ENCODE peak calls at places on chromosome 19, in ten cellular contexts. W, M, O, S, X, T, P, B, Y and N are unnamed samples.

GRCh38 chr19:40908981-40909380 is 26.9 kb upstream of the CYP2A7 start:
- DNase-seq in P (peak; percentile 14), W (peak; percentile 66), T (no peak), X (no peak), M (no peak), O (no peak), B (no peak), S (no peak), Y (peak; percentile 78), N (no peak)

GRCh38 chr19:47225746-47226425 is 5.1 kb downstream of the BBC3 start:
- DNase-seq in X (peak; percentile 87), O (peak; percentile 86), B (peak; percentile 74), P (peak; percentile 78), Y (peak; percentile 93), S (no peak), M (peak; percentile 98), T (peak; percentile 91), W (peak; percentile 80), N (peak; percentile 58)

GRCh38 chr19:33828266-33829075 is 31.8 kb downstream of the KCTD15 start:
- DNase-seq in T (no peak), B (no peak), Y (no peak), X (no peak), S (no peak), W (no peak), O (peak; percentile 10), P (no peak), M (no peak), N (no peak)

GRCh38 chr19:42528354-42529247 is at the start of gene CEACAM1:
- DNase-seq in S (no peak), Y (peak; percentile 23), W (peak; percentile 51), B (no peak), P (no peak), O (peak; percentile 72), M (peak; percentile 48), X (no peak), T (no peak), N (no peak)

GRCh38 chr19:38061294-38061693 is 154.3 kb downstream of the SIPA1L3 start:
- DNase-seq in P (peak; percentile 20), S (no peak), M (no peak), Y (no peak), W (no peak), O (no peak), X (no peak), T (peak; percentile 65), B (no peak), N (no peak)

GRCh38 chr19:29528350-29528945 is 2.7 kb downstream of the VSTM2B start:
- DNase-seq in W (peak; percentile 70), P (peak; percentile 20), S (no peak), B (peak; percentile 38), T (peak; percentile 91), Y (peak; percentile 59), O (peak; percentile 22), M (peak; percentile 92), X (peak; percentile 76), N (peak; percentile 27)

GRCh38 chr19:40982594-40983101 is 8.4 kb upstream of the CYP2B6 start:
- DNase-seq in Y (no peak), M (no peak), W (no peak), O (no peak), B (no peak), T (no peak), S (no peak), X (no peak), P (no peak), N (no peak)

GRCh38 chr19:13153627-13154240 is 3.5 kb downstream of the IER2 start:
- DNase-seq in B (no peak), W (no peak), Y (peak; percentile 58), T (no peak), S (no peak), X (no peak), M (peak; percentile 34), P (no peak), O (peak; percentile 35), N (no peak)

GRCh38 chr19:49570138-49570856 is 10.1 kb downstream of the NOSIP start:
- DNase-seq in T (peak; percentile 92), S (peak; percentile 56), W (peak; percentile 78), M (peak; percentile 86), Y (peak; percentile 76), P (peak; percentile 60), O (no peak), X (peak; percentile 62), B (peak; percentile 51), N (no peak)

GRCh38 chr19:49573451-49573850 is 6.9 kb downstream of the NOSIP start:
- DNase-seq in B (no peak), M (no peak), T (no peak), S (no peak), P (no peak), O (no peak), Y (no peak), W (no peak), X (no peak), N (no peak)

GRCh38 chr19:49574206-49574755 is 6.1 kb downstream of the NOSIP start:
- DNase-seq in M (no peak), Y (no peak), O (no peak), T (no peak), P (no peak), W (no peak), B (no peak), X (no peak), S (no peak), N (no peak)

GRCh38 chr19:49573009-49573408 is 7.3 kb downstream of the NOSIP start:
- DNase-seq in B (no peak), S (no peak), M (no peak), W (no peak), T (no peak), P (no peak), O (no peak), Y (peak; percentile 31), X (no peak), N (no peak)

GRCh38 chr19:49570997-49571676 is 9.2 kb downstream of the NOSIP start:
- DNase-seq in S (no peak), T (no peak), M (no peak), X (no peak), P (no peak), B (no peak), O (no peak), W (peak; percentile 34), Y (peak; percentile 32), N (no peak)
- TF ChIP-seq CTCF in S (peak; percentile 11), T (peak; percentile 19), M (peak; percentile 29), X (no peak), P (no peak), B (no peak), O (no peak), W (no peak), Y (no peak), N (no peak)

GRCh38 chr19:11355160-11356073 is at the start of gene PLPPR2:
- DNase-seq in P (peak; percentile 63), Y (peak; percentile 98), M (peak; percentile 93), B (peak; percentile 98), T (peak; percentile 56), X (peak; percentile 91), S (peak; percentile 34), W (peak; percentile 92), O (peak; percentile 93), N (peak; percentile 97)
- TF ChIP-seq CTCF in P (no peak), Y (no peak), M (no peak), B (no peak), T (no peak), X (no peak), S (no peak), W (no peak), O (no peak), N (no peak)

GRCh38 chr19:49557641-49558325 is 22.6 kb downstream of the NOSIP start:
- DNase-seq in P (no peak), M (no peak), Y (peak; percentile 19), W (no peak), S (no peak), X (no peak), T (no peak), O (no peak), B (no peak), N (no peak)

GRCh38 chr19:49559928-49560327 is 20.4 kb downstream of the NOSIP start:
- DNase-seq in S (no peak), W (no peak), B (no peak), Y (no peak), O (no peak), M (no peak), T (no peak), P (no peak), X (no peak), N (no peak)

GRCh38 chr19:49559443-49559842 is 20.9 kb downstream of the NOSIP start:
- DNase-seq in W (no peak), S (no peak), M (no peak), X (no peak), P (no peak), O (no peak), B (no peak), T (no peak), Y (no peak), N (no peak)

GRCh38 chr19:49558591-49558990 is 21.8 kb downstream of the NOSIP start:
- DNase-seq in W (no peak), B (no peak), O (no peak), M (no peak), P (no peak), X (no peak), Y (no peak), T (no peak), S (no peak), N (no peak)

DNA sequence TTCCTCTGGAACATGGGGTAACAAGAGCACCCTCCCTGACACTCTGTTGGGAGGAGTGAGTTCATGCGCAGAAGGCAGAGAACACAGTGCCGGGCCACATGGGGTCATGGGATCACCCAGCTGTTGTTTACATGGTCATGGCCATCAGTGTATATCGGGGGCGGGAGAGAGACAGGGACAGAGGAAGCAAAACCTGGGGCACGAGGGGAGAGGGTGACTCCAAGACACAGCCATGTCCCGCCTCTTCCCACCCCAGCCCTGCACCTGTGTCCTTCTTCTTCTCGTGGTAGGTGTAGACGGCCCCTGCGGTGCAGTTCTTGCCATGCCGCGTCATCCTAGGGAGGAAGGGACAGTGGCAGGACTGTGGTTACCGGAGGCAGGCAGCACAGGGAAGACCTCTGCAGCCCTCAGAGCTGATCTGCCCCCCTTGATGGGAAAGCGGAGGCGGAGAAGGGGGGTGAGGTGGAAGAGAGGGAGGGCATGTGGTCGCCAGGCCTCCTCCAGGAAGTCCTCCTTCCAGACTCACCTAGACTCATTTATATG is 19.9 kb downstream of the NOSIP start:
- DNase-seq in W (peak; percentile 26), T (no peak), M (no peak), P (no peak), Y (peak; percentile 83), S (no peak), O (peak; percentile 31), X (no peak), B (peak; percentile 46), N (no peak)
- TF ChIP-seq CTCF in W (no peak), T (no peak), M (no peak), P (no peak), Y (no peak), S (no peak), O (no peak), X (no peak), B (no peak), N (no peak)

DNA sequence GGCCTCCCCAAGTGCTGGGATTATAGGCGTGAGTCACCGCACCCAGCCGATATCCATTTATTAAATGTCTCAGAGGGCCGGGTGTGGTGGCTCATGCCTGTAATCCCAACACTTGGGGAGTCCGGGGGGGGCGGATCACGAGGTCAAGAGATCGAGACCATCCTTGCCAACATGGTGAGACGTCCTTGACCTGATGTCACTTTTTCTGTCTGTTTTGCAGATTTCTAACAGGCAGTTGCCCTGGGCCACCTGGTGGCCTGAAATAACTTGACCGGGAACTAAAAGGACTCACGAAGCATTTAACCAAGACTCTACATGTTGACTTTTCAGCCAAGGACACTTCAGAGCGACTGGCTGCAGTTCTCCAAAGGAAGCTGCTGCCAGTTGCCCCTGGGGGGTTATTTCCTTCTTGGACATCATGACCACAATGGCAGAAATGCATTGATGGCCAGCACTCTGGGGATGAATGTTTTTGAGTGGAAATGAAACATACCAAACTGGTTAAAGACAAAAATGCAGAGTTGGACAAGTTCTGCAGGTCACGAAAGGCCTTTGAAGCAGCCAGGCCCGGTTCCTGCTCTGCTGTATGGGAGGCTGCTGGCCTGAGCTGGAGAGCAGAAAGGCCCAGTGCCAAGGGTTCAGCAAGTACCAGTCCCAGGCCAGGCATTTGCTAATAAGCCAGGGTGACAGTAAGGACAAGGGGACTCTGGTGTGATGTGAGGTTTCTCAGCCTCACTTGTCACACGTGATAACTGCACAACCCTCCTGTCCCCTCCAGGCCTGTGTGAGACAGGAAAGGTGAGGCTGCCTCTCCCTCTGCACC is 8.3 kb downstream of the ZNF837 start:
- DNase-seq in O (peak; percentile 60), B (no peak), W (peak; percentile 18), Y (no peak), X (no peak), S (no peak), T (no peak), P (no peak), M (no peak), N (no peak)
- TF ChIP-seq CTCF in O (no peak), B (no peak), W (no peak), Y (no peak), X (peak; percentile 41), S (no peak), T (no peak), P (no peak), M (no peak), N (no peak)